ENCODE peak calls at places on chromosomes 5 and 9, in four cellular contexts. F is GM12878, G is K562, O is HepG2. J is an unnamed sample.

GRCh38 chr5:88674262-88675158 is 208.5 kb downstream of the MEF2C start:
- DNase-seq in F (no peak), G (no peak), O (no peak), J (peak)

GRCh38 chr9:123431581-123431980 is 75.6 kb downstream of the CRB2 start:
- DNase-seq in F (no peak), G (no peak), O (no peak), J (no peak)

GRCh38 chr5:34900660-34901059 is 14.6 kb downstream of the RAD1 start:
- DNase-seq in F (no peak), G (no peak), O (no peak), J (no peak)

GRCh38 chr5:33160871-33161270 is 279.9 kb upstream of the TARS1 start:
- DNase-seq in F (no peak), G (no peak), O (no peak), J (no peak)

GRCh38 chr9:30758726-30759446 is 1625.6 kb upstream of the ACO1 start:
- DNase-seq in F (no peak), G (no peak), O (no peak), J (no peak)

GRCh38 chr5:42715791-42716190 is 40.8 kb upstream of the CCDC152 start:
- DNase-seq in F (no peak), G (no peak), O (no peak), J (no peak)

GRCh38 chr5:170503970-170504525 is at the start of gene KCNIP1:
- DNase-seq in F (no peak), G (no peak), O (no peak), J (peak)

GRCh38 chr9:113568481-113569321 is 105.2 kb downstream of the RGS3 start:
- DNase-seq in F (no peak), G (no peak), O (no peak), J (no peak)

GRCh38 chr5:142686210-142686734 is 382 bp upstream of the FGF1 start:
- DNase-seq in F (no peak), G (no peak), O (peak), J (no peak)

GRCh38 chr5:4551034-4551433 is 589.1 kb upstream of the ADAMTS16 start:
- DNase-seq in F (no peak), G (no peak), O (no peak), J (no peak)

GRCh38 chr5:40778133-40778532 is 20.0 kb downstream of the PRKAA1 start:
- DNase-seq in F (no peak), G (no peak), O (no peak), J (no peak)

GRCh38 chr9:129624168-129624759 is 1.7 kb upstream of the NTMT1 start:
- DNase-seq in F (no peak), G (peak), O (peak), J (peak)

GRCh38 chr5:136166909-136167308 is 26.1 kb downstream of the SMIM32 start:
- DNase-seq in F (peak), G (no peak), O (no peak), J (no peak)

GRCh38 chr5:34762321-34762871 is 76.6 kb upstream of the TTC23L start:
- DNase-seq in F (no peak), G (no peak), O (no peak), J (no peak)

GRCh38 chr9:3777137-3777536 is 251.3 kb upstream of the RFX3 start:
- DNase-seq in F (no peak), G (no peak), O (peak), J (no peak)

GRCh38 chr5:22372376-22372775 is 480.8 kb downstream of the CDH12 start:
- DNase-seq in F (no peak), G (no peak), O (no peak), J (no peak)

GRCh38 chr5:148973455-148973854 is 89.4 kb downstream of the SH3TC2 start:
- DNase-seq in F (no peak), G (no peak), O (no peak), J (no peak)

GRCh38 chr5:63563008-63563917 is 399.0 kb downstream of the HTR1A start:
- DNase-seq in F (no peak), G (no peak), O (no peak), J (no peak)

GRCh38 chr5:131999471-131999931 is 12.0 kb downstream of the ACSL6 start:
- DNase-seq in F (no peak), G (no peak), O (no peak), J (no peak)

GRCh38 chr5:126285307-126285706 is 137.9 kb upstream of the GRAMD2B start:
- DNase-seq in F (no peak), G (no peak), O (no peak), J (no peak)

GRCh38 chr9:90855208-90856000 is 53.8 kb downstream of the SYK start:
- DNase-seq in F (no peak), G (no peak), O (no peak), J (no peak)

GRCh38 chr5:120684213-120684612 is 220.1 kb downstream of the PRR16 start:
- DNase-seq in F (no peak), G (no peak), O (no peak), J (no peak)

GRCh38 chr5:42974546-42974945 is 65.6 kb downstream of the ANXA2R start:
- DNase-seq in F (no peak), G (no peak), O (no peak), J (no peak)

GRCh38 chr5:96733771-96734498 is 71.8 kb downstream of the CAST start:
- DNase-seq in F (no peak), G (peak), O (no peak), J (no peak)

GRCh38 chr5:146068136-146068717 is 37.1 kb downstream of the PLAC8L1 start:
- DNase-seq in F (no peak), G (no peak), O (no peak), J (no peak)

GRCh38 chr9:5470816-5471215 is 20.5 kb downstream of the CD274 start:
- DNase-seq in F (no peak), G (no peak), O (no peak), J (no peak)

GRCh38 chr5:120101771-120102170 is 362.3 kb upstream of the PRR16 start:
- DNase-seq in F (no peak), G (no peak), O (no peak), J (no peak)

GRCh38 chr5:164298165-164298564 is 792.7 kb downstream of the MAT2B start:
- DNase-seq in F (no peak), G (no peak), O (no peak), J (no peak)

GRCh38 chr5:97141031-97141430 is 1.4 kb downstream of the LIX1 start:
- DNase-seq in F (no peak), G (no peak), O (no peak), J (no peak)

GRCh38 chr5:75656311-75657003 is 45.2 kb downstream of the ANKDD1B start:
- DNase-seq in F (no peak), G (no peak), O (no peak), J (no peak)
- TF ChIP-seq USF2 in F (no peak), G (no peak), O (no peak), J (no peak)

GRCh38 chr5:80082731-80083114 is 47.6 kb downstream of the THBS4 start:
- DNase-seq in F (no peak), G (peak), O (no peak), J (peak)

GRCh38 chr5:80078921-80079320 is 43.8 kb downstream of the THBS4 start:
- DNase-seq in F (no peak), G (peak), O (no peak), J (no peak)

GRCh38 chr5:80082221-80082620 is 47.1 kb downstream of the THBS4 start:
- DNase-seq in F (no peak), G (no peak), O (no peak), J (no peak)

GRCh38 chr5:80077317-80077716 is 42.2 kb downstream of the THBS4 start:
- DNase-seq in F (no peak), G (no peak), O (no peak), J (no peak)

DNA sequence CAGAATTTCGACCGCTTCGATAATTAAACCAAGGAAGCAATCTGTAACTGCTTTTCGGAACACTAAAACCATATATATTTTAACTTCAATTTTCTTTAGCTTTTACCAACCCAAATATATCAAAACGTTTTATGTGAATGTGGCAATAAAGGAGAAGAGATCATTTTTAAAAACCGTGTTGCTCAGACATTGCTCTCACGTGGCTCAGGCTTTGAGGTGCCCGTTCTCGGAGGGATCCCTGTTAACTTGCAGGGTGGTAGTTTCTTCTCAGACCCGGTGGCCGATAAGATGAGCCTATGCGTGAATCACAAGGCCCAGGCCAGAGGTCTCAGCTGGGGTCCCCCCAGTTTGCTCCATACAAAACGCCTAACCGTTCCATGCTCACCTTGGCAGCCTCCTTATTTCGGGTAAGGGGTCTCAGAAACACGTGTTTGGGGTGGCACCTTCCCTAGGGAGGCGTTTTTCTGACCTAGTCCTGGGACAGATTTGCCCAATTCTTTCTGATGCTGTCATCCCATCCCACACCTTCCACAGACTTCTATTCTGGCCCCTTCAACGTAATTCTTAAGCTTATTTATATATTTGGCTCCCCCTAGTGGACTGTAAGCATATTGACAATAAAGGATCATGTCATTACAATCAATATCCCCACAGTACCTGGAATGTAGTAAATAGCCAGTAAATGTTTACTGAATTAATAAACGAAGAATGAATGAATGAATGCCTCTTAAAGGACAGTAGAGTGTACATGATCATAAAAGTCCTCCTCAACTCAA is 48.2 kb downstream of the THBS4 start:
- DNase-seq in F (no peak), G (peak), O (peak), J (peak)
- TF ChIP-seq ETV6 in F (no peak), G (no peak), O (no peak), J (no peak)

GRCh38 chr5:79829260-79829659 is 139.6 kb downstream of the CMYA5 start:
- DNase-seq in F (no peak), G (no peak), O (no peak), J (peak)
- TF ChIP-seq CREM in F (no peak), G (no peak), O (no peak), J (no peak)

GRCh38 chr5:54249210-54250028 is 61.0 kb downstream of the ARL15 start:
- DNase-seq in F (no peak), G (peak), O (no peak), J (no peak)
- TF ChIP-seq USF2 in F (no peak), G (no peak), O (no peak), J (no peak)

GRCh38 chr5:1412163-1412562 is 33.1 kb downstream of the SLC6A3 start:
- DNase-seq in F (no peak), G (no peak), O (no peak), J (no peak)

GRCh38 chr5:1411099-1411498 is 34.1 kb downstream of the SLC6A3 start:
- DNase-seq in F (no peak), G (no peak), O (no peak), J (no peak)

GRCh38 chr5:1406681-1407640 is 38.3 kb downstream of the SLC6A3 start:
- DNase-seq in F (no peak), G (no peak), O (no peak), J (peak)

GRCh38 chr5:1410156-1411014 is 34.9 kb downstream of the SLC6A3 start:
- DNase-seq in F (no peak), G (no peak), O (no peak), J (peak)

DNA sequence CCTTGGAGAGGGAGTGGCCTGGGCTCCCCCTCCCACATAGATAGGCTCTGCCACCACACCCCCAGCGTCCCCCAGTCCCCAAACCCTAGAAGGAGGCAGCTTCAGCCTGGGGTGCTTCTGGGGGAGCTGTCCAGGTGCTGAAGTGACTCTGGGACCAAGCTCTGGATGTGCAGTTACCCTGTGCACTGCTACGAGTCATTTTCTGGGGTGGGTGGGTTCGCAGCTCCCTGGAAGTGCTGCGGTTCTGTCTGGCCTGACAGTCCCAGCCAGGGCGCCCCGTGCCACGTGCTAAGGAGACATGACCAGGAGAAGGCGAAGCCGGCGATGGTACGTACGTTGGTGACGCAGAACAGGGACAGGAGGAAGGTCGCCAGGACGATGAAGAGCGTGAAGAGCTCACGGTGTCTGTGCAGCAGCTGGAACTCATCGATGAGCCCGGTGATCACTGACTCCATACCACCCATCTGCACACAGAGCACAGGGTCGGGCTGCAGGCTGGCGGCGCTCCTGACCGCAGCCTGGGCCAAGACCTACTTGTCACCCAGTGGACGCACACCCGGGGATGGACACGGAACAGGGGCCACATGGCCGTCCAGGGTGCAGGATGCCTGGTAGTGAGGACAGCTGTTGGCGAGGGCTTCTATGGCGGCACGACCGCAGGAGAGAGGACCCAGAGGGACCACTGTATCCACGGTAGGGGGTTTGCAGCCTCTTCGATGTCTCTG is 35.7 kb downstream of the SLC6A3 start:
- DNase-seq in F (no peak), G (peak), O (no peak), J (peak)
- TF ChIP-seq ETV6 in F (no peak), G (no peak), O (no peak), J (no peak)

GRCh38 chr9:137341227-137341626 is 39.2 kb upstream of the NRARP start:
- DNase-seq in F (no peak), G (no peak), O (no peak), J (no peak)

GRCh38 chr9:137342482-137342881 is 40.4 kb upstream of the NRARP start:
- DNase-seq in F (no peak), G (no peak), O (no peak), J (no peak)

GRCh38 chr9:137336735-137337134 is 34.7 kb upstream of the NRARP start:
- DNase-seq in F (no peak), G (no peak), O (no peak), J (no peak)

GRCh38 chr9:137339606-137340462 is 37.8 kb upstream of the NRARP start:
- DNase-seq in F (no peak), G (no peak), O (no peak), J (no peak)

GRCh38 chr9:137339045-137339444 is 37.0 kb upstream of the NRARP start:
- DNase-seq in F (no peak), G (no peak), O (no peak), J (no peak)
- TF ChIP-seq CREM in F (no peak), G (no peak), O (no peak), J (no peak)

J was measured in WTC11.